ENCODE peak calls at places on chromosomes 16 and 17, in ten cellular contexts. S is OCI-LY7, L is HFF-Myc, H is AG04450, G is fibroblast of lung, E is testis, W is A549, M is osteoblast, R is lower leg skin, Z is psoas muscle. J is an unnamed sample.

GRCh38 chr16:23948949-23949392 is 113.2 kb downstream of the PRKCB start:
- DNase-seq in R (no peak), M (no peak), L (no peak), W (no peak), S (no peak), E (no peak), G (no peak), Z (no peak), H (no peak), J (no peak)

GRCh38 chr16:87065781-87066694 is 251.2 kb downstream of the C16orf95 start:
- DNase-seq in R (no peak), H (no peak), G (no peak), W (no peak), Z (no peak), M (peak), E (no peak), S (no peak), L (no peak), J (no peak)

GRCh38 chr16:79528281-79528680 is 72.3 kb downstream of the MAF start:
- DNase-seq in Z (no peak), G (no peak), W (no peak), L (no peak), S (no peak), R (no peak), E (no peak), H (no peak), M (no peak), J (no peak)

GRCh38 chr16:81601008-81601428 is 156.4 kb downstream of the CMIP start:
- DNase-seq in E (no peak), G (peak), L (peak), Z (no peak), W (peak), S (no peak), R (peak), M (peak), H (no peak), J (peak)

GRCh38 chr17:80984749-80985148 is 6.9 kb upstream of the CHMP6 start:
- DNase-seq in W (peak), L (peak), H (peak), S (no peak), E (no peak), G (peak), R (peak), M (peak), Z (peak), J (peak)

GRCh38 chr17:42428141-42428944 is 5.3 kb upstream of the CAVIN1 start:
- DNase-seq in L (peak), E (peak), H (peak), M (peak), Z (no peak), S (peak), W (peak), G (peak), R (peak), J (peak)

GRCh38 chr17:16313159-16314090 is 39.8 kb downstream of the CENPV start:
- DNase-seq in L (no peak), W (peak), S (no peak), R (no peak), H (peak), M (peak), Z (no peak), E (no peak), G (peak), J (no peak)

GRCh38 chr17:39597372-39598046 is 10.2 kb downstream of the NEUROD2 start:
- DNase-seq in G (no peak), E (no peak), M (peak), W (no peak), R (no peak), Z (no peak), H (no peak), S (no peak), L (no peak), J (no peak)

GRCh38 chr16:20792216-20792615 is 14.1 kb downstream of the ERI2 start:
- DNase-seq in M (no peak), G (peak), S (no peak), H (no peak), L (no peak), Z (no peak), R (no peak), E (no peak), W (no peak), J (no peak)

GRCh38 chr17:2396568-2397246 is 4.2 kb downstream of the MNT start:
- DNase-seq in R (peak), Z (peak), E (peak), M (peak), G (peak), W (peak), H (peak), L (no peak), S (peak), J (peak)

GRCh38 chr17:632551-632950 is 82.1 kb downstream of the VPS53 start:
- DNase-seq in G (no peak), R (no peak), M (no peak), H (no peak), L (no peak), S (no peak), Z (no peak), E (no peak), W (no peak), J (no peak)

GRCh38 chr17:14123579-14124278 is 54.4 kb downstream of the COX10 start:
- DNase-seq in G (no peak), Z (no peak), H (no peak), S (no peak), R (no peak), E (no peak), L (no peak), M (no peak), W (no peak), J (no peak)

GRCh38 chr16:57704905-57705852 is 10.6 kb downstream of the DRC7 start:
- DNase-seq in Z (no peak), S (no peak), M (no peak), R (no peak), W (no peak), G (no peak), H (no peak), E (no peak), L (no peak), J (no peak)

GRCh38 chr16:28473714-28474265 is 1.7 kb upstream of the NPIPB7 start:
- DNase-seq in W (no peak), S (no peak), E (no peak), M (no peak), H (no peak), L (no peak), G (no peak), R (no peak), Z (no peak), J (no peak)

GRCh38 chr16:15592324-15592723 is 50.6 kb downstream of the MARF1 start:
- DNase-seq in L (no peak), M (no peak), Z (no peak), W (no peak), S (no peak), G (no peak), E (no peak), H (no peak), R (peak), J (no peak)

GRCh38 chr17:74604200-74604599 is 12.1 kb upstream of the CD300LD start:
- DNase-seq in L (no peak), H (no peak), R (no peak), M (no peak), E (no peak), W (no peak), Z (no peak), S (peak), G (no peak), J (no peak)

GRCh38 chr17:77125432-77125901 is 15.3 kb upstream of the SEC14L1 start:
- DNase-seq in M (peak), E (no peak), R (no peak), G (peak), H (peak), Z (no peak), L (peak), W (peak), S (no peak), J (peak)

GRCh38 chr17:73489991-73490390 is 154.3 kb downstream of the SDK2 start:
- DNase-seq in R (no peak), W (no peak), E (no peak), G (no peak), L (no peak), M (peak), Z (no peak), S (no peak), H (no peak), J (no peak)

GRCh38 chr16:55273959-55274358 is 50.0 kb upstream of the IRX6 start:
- DNase-seq in R (no peak), S (no peak), M (no peak), E (no peak), G (no peak), H (no peak), L (no peak), Z (no peak), W (no peak), J (no peak)

GRCh38 chr16:1158456-1159324 is 5.8 kb downstream of the CACNA1H start:
- DNase-seq in L (no peak), E (no peak), M (peak), W (no peak), Z (peak), S (no peak), H (no peak), R (no peak), G (peak), J (no peak)

GRCh38 chr17:71966459-71967313 is 154.1 kb upstream of the SOX9 start:
- DNase-seq in G (peak), W (no peak), R (peak), L (no peak), S (no peak), Z (peak), M (no peak), E (no peak), H (no peak), J (no peak)

GRCh38 chr17:11901901-11902300 is 95.4 kb downstream of the ZNF18 start:
- DNase-seq in E (no peak), Z (no peak), R (no peak), H (no peak), S (no peak), W (no peak), M (no peak), L (no peak), G (no peak), J (no peak)

GRCh38 chr17:30964878-30965277 is 6.0 kb upstream of the RNF135 start:
- DNase-seq in Z (peak), H (no peak), G (no peak), E (no peak), L (no peak), R (no peak), M (no peak), S (no peak), W (no peak), J (peak)

DNA sequence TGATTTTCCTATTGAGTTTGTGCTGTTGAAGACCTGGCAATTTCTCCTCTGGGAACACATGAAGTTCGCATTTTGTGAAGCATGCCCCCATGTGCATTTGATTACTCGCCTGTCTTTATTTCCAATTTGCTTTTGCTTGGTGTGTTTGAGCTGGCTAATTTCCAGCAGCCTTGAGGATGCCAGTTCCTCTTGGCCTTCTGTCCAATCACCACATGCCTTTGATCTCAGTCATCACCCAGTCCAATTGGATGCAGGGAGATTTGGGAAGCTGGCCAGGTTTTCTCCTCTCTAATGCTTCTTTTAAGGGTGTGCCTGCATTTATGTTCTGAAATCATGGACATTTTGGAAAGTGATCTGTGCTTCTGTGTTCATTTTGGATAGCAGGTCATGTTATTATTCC is 3.8 kb upstream of the TMEM100 start:
- DNase-seq in W (peak), Z (peak), H (peak), M (peak), E (peak), S (no peak), L (peak), R (peak), G (peak), J (peak)
- H3K4me3 ChIP-seq in W (no peak), Z (no peak), H (no peak), M (no peak), E (no peak), S (no peak), L (no peak), R (no peak), G (no peak), J (no peak)

DNA sequence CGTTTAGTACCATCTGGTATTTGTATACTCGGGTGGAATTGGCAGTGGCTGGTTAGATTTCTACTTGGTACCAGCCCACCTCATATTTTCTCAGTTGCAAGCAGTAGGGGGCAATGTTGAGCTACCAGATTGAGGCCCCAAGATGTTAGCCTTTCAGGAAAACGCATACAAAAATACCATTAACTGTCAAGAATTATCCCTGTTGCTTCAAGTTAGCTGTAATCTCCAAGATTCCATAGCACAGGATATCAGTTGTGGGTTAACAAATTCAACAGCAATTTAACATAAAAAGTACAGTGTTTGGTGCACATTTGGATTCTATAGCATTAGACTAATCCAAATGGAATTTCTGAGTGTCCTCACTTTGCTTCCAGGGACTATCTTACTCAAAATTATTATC is 188.2 kb downstream of the FTO start:
- DNase-seq in R (peak), H (peak), S (peak), Z (no peak), W (peak), L (peak), G (peak), M (peak), E (peak), J (peak)
- TF ChIP-seq CTCF in R (no peak), H (peak), S (peak), Z (peak), W (peak), L (peak), G (peak), M (peak), E (peak), J (peak)

GRCh38 chr17:50272246-50272645 is 2.0 kb upstream of the TMEM92 start:
- DNase-seq in W (no peak), S (no peak), L (no peak), G (no peak), R (no peak), Z (no peak), H (no peak), E (no peak), M (peak), J (no peak)
- H3K4me3 ChIP-seq in W (peak), S (no peak), L (peak), G (peak), R (no peak), Z (no peak), H (peak), E (no peak), M (peak), J (peak)

DNA sequence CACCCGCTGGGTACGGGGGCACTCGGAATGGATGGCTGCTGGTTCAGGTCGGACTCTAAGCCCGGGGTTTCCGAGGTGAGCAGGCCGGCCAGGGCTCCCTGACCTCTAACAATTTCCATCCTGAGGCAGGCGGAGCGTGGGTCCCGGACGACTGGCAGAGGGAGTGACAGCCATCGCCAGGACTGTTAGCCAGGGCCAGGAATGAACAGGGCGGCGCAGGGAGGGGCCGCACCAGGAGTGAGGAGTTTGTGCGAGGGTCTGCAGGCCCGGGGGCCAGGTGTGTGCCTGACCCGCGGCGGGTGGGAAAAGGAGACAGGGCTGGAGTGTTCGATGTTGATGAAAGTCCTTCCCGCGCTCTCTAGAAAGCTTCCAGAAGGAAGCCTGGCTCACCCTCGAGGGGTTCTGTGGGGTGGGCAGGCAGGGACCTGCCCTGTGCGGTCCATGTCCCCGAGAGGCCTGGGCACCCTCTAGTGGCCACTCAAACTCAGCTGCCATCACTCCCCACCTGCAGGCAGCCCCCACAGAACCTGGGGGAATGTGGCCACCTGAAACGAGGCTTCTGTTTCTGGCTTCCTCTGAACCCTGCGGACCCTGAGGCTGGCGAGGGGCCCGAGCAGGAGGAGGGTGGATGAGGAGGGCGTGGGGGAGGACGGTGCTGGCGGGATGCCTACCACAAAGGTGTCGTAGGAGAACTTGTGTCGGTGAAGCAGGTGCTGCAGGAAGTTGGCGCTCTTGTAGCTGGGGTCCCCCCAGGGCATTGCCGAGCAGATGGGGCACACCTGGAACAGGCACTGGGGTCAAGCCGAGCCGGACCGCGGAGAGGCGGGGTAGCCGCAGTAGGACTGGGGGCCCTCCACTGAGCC is 8.1 kb downstream of the RNF166 start:
- DNase-seq in W (no peak), G (no peak), H (no peak), R (no peak), E (no peak), L (no peak), Z (no peak), S (peak), M (peak), J (no peak)
- TF ChIP-seq CTCF in W (peak), G (no peak), H (peak), R (no peak), E (no peak), L (peak), Z (peak), S (peak), M (peak), J (peak)